ENCODE peak calls at places on chromosomes 1 and 21, in ten cellular contexts. C is sigmoid colon, V is SK-N-SH, K is tibial nerve, B is upper lobe of left lung, Q is K562, D is A549, G is stomach, E is transverse colon, I is suprapubic skin. S is an unnamed sample.

GRCh38 chr1:3857791-3858129 is 484 bp downstream of the DFFB start:
- DNase-seq in C (no peak), V (no peak), K (no peak), B (no peak), Q (no peak), D (no peak), G (no peak), E (no peak), I (no peak), S (no peak)

GRCh38 chr1:100445565-100445964 is 92.4 kb upstream of the GPR88 start:
- DNase-seq in C (no peak), V (no peak), K (no peak), B (no peak), Q (no peak), D (no peak), G (no peak), E (no peak), I (no peak), S (no peak)

GRCh38 chr1:39540504-39541031 is 36.0 kb downstream of the PABPC4 start:
- DNase-seq in C (peak; percentile 84), V (no peak), K (peak; percentile 80), B (peak; percentile 76), Q (no peak), D (no peak), G (peak; percentile 33), E (peak; percentile 52), I (peak; percentile 83), S (peak; percentile 37)

GRCh38 chr1:26771643-26772321 is 16.0 kb upstream of the PIGV start:
- DNase-seq in C (no peak), V (no peak), K (no peak), B (peak; percentile 64), Q (peak; percentile 96), D (peak; percentile 69), G (no peak), E (no peak), I (no peak), S (peak; percentile 77)

GRCh38 chr1:2237773-2238172 is 9.7 kb downstream of the SKI start:
- DNase-seq in C (no peak), V (no peak), K (no peak), B (no peak), Q (peak; percentile 51), D (no peak), G (no peak), E (no peak), I (peak; percentile 66), S (no peak)

GRCh38 chr1:240611619-240612490 is at the start of gene GREM2:
- DNase-seq in C (peak; percentile 83), V (peak; percentile 78), K (peak; percentile 27), B (peak; percentile 43), Q (no peak), D (peak; percentile 31), G (peak; percentile 58), E (peak; percentile 62), I (peak; percentile 77), S (peak; percentile 44)

GRCh38 chr1:17199267-17200044 is 5.5 kb upstream of the PADI1 start:
- DNase-seq in C (peak; percentile 9), V (no peak), K (no peak), B (no peak), Q (no peak), D (no peak), G (no peak), E (no peak), I (peak; percentile 50), S (no peak)

GRCh38 chr1:203769505-203770343 is 4.7 kb downstream of the LAX1 start:
- DNase-seq in C (peak; percentile 92), V (peak; percentile 64), K (peak; percentile 58), B (peak; percentile 80), Q (no peak), D (peak; percentile 25), G (peak; percentile 74), E (peak; percentile 91), I (peak; percentile 92), S (peak; percentile 12)

GRCh38 chr1:36846366-36846765 is 187.9 kb downstream of the GRIK3 start:
- DNase-seq in C (no peak), V (peak; percentile 64), K (no peak), B (no peak), Q (no peak), D (no peak), G (no peak), E (no peak), I (no peak), S (no peak)

GRCh38 chr1:156118175-156118868 is 3.8 kb downstream of the LMNA start:
- DNase-seq in C (peak; percentile 90), V (no peak), K (no peak), B (peak; percentile 80), Q (no peak), D (no peak), G (peak; percentile 87), E (peak; percentile 88), I (no peak), S (no peak)

GRCh38 chr1:9503001-9503675 is 36.1 kb upstream of the SLC25A33 start:
- DNase-seq in C (no peak), V (no peak), K (no peak), B (no peak), Q (no peak), D (no peak), G (peak; percentile 29), E (no peak), I (no peak), S (no peak)

GRCh38 chr1:154725841-154726240 is 117.9 kb upstream of the ADAR start:
- DNase-seq in C (peak; percentile 54), V (no peak), K (no peak), B (no peak), Q (no peak), D (no peak), G (no peak), E (no peak), I (no peak), S (no peak)

GRCh38 chr21:44912158-44912473 is 8.6 kb downstream of the ITGB2 start:
- DNase-seq in C (no peak), V (no peak), K (no peak), B (no peak), Q (no peak), D (no peak), G (no peak), E (no peak), I (no peak), S (no peak)

GRCh38 chr21:39175154-39175553 is 8.1 kb downstream of the PSMG1 start:
- DNase-seq in C (no peak), V (no peak), K (no peak), B (no peak), Q (no peak), D (no peak), G (no peak), E (no peak), I (no peak), S (no peak)

GRCh38 chr1:94658221-94658620 is 116.7 kb upstream of the F3 start:
- DNase-seq in C (no peak), V (no peak), K (no peak), B (no peak), Q (no peak), D (no peak), G (no peak), E (no peak), I (no peak), S (no peak)

GRCh38 chr1:156488566-156489165 is 11.9 kb downstream of the MEF2D start:
- DNase-seq in C (no peak), V (no peak), K (no peak), B (no peak), Q (no peak), D (no peak), G (no peak), E (peak; percentile 70), I (no peak), S (no peak)

GRCh38 chr1:55302972-55303371 is 87.8 kb upstream of the USP24 start:
- DNase-seq in C (no peak), V (no peak), K (no peak), B (no peak), Q (no peak), D (no peak), G (no peak), E (no peak), I (no peak), S (no peak)

GRCh38 chr1:152758636-152759035 is 811 bp downstream of the KPRP start:
- DNase-seq in C (no peak), V (no peak), K (no peak), B (no peak), Q (no peak), D (no peak), G (no peak), E (no peak), I (no peak), S (no peak)
- H3K9me3 ChIP-seq in C (no peaks in the 10 kb centered on the region), V (no peaks in the 10 kb centered on the region), K (no peaks in the 10 kb centered on the region), B (no peaks in the 10 kb centered on the region), Q (no peaks in the 10 kb centered on the region), D (no peaks in the 10 kb centered on the region), G (no peaks in the 10 kb centered on the region), E (no peaks in the 10 kb centered on the region), I (no peaks in the 10 kb centered on the region), S (no peaks in the 10 kb centered on the region)

DNA sequence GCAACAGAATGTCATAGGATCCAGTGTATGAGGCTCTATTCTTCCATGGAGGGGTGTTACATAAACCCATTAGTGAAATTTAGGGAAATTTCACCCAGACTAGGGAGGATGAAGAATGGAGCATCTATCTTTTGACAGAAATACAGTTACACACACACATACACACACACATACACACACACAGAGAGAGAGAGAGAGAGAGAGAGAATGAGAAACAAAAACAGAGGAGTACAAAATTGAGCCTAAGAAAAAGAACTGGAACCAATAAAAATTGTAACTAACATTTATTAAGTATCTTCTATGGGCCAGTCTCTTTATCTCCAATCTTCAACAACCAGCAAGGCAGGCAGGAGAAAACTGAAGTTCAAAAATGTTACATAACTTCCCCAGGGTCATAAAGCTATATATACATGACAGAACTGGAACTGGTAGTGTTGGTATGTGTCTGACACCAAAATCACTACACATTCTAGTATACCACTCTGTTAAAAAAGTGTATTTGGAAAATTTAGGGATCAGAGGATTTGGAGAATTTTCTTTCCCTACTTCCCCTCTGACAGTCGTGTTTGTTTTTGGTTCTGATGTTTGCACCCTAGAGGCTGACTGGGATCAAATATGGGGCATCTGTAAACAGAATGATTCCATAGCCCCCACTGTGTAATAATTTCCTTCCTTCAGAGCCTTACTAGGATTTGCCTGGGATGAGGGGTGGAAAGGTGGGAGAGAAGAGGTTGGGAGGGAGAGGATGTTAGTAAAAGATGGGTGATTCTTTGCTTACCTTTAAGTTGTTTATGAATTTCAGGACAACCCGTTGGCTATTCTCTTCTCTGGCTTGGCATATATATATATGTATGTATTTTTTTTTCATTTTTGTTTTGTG is 1.0 kb upstream of the ZFYVE9 start:
- DNase-seq in C (no peak), V (peak; percentile 27), K (no peak), B (no peak), Q (no peak), D (no peak), G (no peak), E (no peak), I (no peak), S (no peak)
- TF ChIP-seq EP300 in C (no peak), V (no peak), K (no peak), B (no peak), Q (no peak), D (no peak), G (no peak), E (no peak), I (no peak), S (no peak)

GRCh38 chr1:205775015-205775716 is at the start of gene RAB29:
- DNase-seq in C (peak; percentile 92), V (peak; percentile 82), K (peak; percentile 86), B (peak; percentile 88), Q (peak; percentile 91), D (peak; percentile 74), G (peak; percentile 82), E (peak; percentile 82), I (peak; percentile 92), S (peak; percentile 81)
- H3K27ac ChIP-seq in C (peak within 1 kb of the TSS; percentile 63), V (no peak within 1 kb of the TSS), K (peak within 1 kb of the TSS; percentile 76), B (peak within 1 kb of the TSS; percentile 90), Q (peak within 1 kb of the TSS; percentile 26), D (peak within 1 kb of the TSS; percentile 88), G (peak within 1 kb of the TSS; percentile 74), E (peak within 1 kb of the TSS; percentile 78), I (peak within 1 kb of the TSS; percentile 75), S (no peak within 1 kb of the TSS)

GRCh38 chr1:81915937-81916336 is 115.2 kb downstream of the ADGRL2 start:
- DNase-seq in C (no peak), V (no peak), K (no peak), B (no peak), Q (no peak), D (no peak), G (no peak), E (no peak), I (no peak), S (no peak)
- H3K9me3 ChIP-seq in C (no peaks in the 10 kb centered on the region), V (no peaks in the 10 kb centered on the region), K (no peaks in the 10 kb centered on the region), B (no peaks in the 10 kb centered on the region), Q (no peaks in the 10 kb centered on the region), D (no peaks in the 10 kb centered on the region), G (no peaks in the 10 kb centered on the region), E (no peaks in the 10 kb centered on the region), I (no peaks in the 10 kb centered on the region), S (no peaks in the 10 kb centered on the region)